ENCODE peak calls at places on chromosomes 7 and 10, in four cellular contexts. M is lung, U is esophagus muscularis mucosa, H is testis. L is an unnamed sample.

GRCh38 chr7:15168489-15168888 is 265.9 kb upstream of the DGKB start:
- DNase-seq in M (no peak), U (no peak), H (no peak), L (no peak)

GRCh38 chr7:135362871-135363270 is 129.2 kb downstream of the STRA8 start:
- DNase-seq in M (no peak), U (no peak), H (no peak), L (no peak)

GRCh38 chr10:89535185-89536012 is at the start of gene SLC16A12:
- DNase-seq in M (no peak), U (no peak), H (peak; percentile 36), L (no peak)

GRCh38 chr7:69722836-69723235 is 124.6 kb downstream of the AUTS2 start:
- DNase-seq in M (no peak), U (no peak), H (no peak), L (no peak)

GRCh38 chr7:130273081-130273699 is 6.5 kb downstream of the CPA2 start:
- DNase-seq in M (no peak), U (peak; percentile 70), H (peak; percentile 29), L (no peak)

GRCh38 chr10:22010973-22011408 is 7.5 kb upstream of the DNAJC1 start:
- DNase-seq in M (no peak), U (no peak), H (no peak), L (no peak)

GRCh38 chr7:140551334-140552239 is 72.3 kb upstream of the MKRN1 start:
- DNase-seq in M (no peak), U (peak; percentile 90), H (no peak), L (no peak)

GRCh38 chr7:149286811-149287400 is 24.9 kb downstream of the ZNF783 start:
- DNase-seq in M (no peak), U (no peak), H (no peak), L (no peak)

GRCh38 chr10:100791254-100792058 is 46.1 kb downstream of the PAX2 start:
- DNase-seq in M (no peak), U (no peak), H (peak; percentile 34), L (no peak)

GRCh38 chr10:116817780-116818343 is 31.4 kb upstream of the ENO4 start:
- DNase-seq in M (no peak), U (no peak), H (no peak), L (no peak)

GRCh38 chr7:38321515-38321944 is 48.1 kb upstream of the TARP start:
- DNase-seq in M (no peak), U (no peak), H (no peak), L (no peak)

GRCh38 chr7:78601728-78602127 is 803.2 kb downstream of the PHTF2 start:
- DNase-seq in M (no peak), U (no peak), H (no peak), L (no peak)

GRCh38 chr7:47951374-47951773 is 3.1 kb upstream of the PKD1L1 start:
- DNase-seq in M (no peak), U (no peak), H (no peak), L (no peak)

GRCh38 chr10:117662790-117663540 is 120.4 kb downstream of the EMX2 start:
- DNase-seq in M (no peak), U (peak; percentile 87), H (no peak), L (no peak)

GRCh38 chr10:112278871-112279270 is 4.3 kb upstream of the TECTB start:
- DNase-seq in M (no peak), U (no peak), H (no peak), L (no peak)

GRCh38 chr7:105532709-105533460 is 884 bp downstream of the RINT1 start:
- DNase-seq in M (no peak), U (no peak), H (no peak), L (no peak)

GRCh38 chr7:28957064-28957821 is 887 bp downstream of the TRIL start:
- DNase-seq in M (peak; percentile 34), U (peak; percentile 91), H (peak; percentile 34), L (peak; percentile 64)

GRCh38 chr10:76086571-76087260 is 655.3 kb downstream of the LRMDA start:
- DNase-seq in M (peak; percentile 38), U (no peak), H (peak; percentile 56), L (no peak)

GRCh38 chr7:2040893-2041270 is 191.9 kb downstream of the MAD1L1 start:
- DNase-seq in M (no peak), U (no peak), H (no peak), L (peak; percentile 31)

GRCh38 chr7:155001756-155002410 is 1.0 kb downstream of the PAXIP1 start:
- DNase-seq in M (no peak), U (no peak), H (no peak), L (no peak)

GRCh38 chr7:26376208-26376917 is 84.7 kb downstream of the SNX10 start:
- DNase-seq in M (peak; percentile 30), U (no peak), H (peak; percentile 79), L (no peak)

GRCh38 chr10:96374985-96375830 is 16.4 kb upstream of the OPALIN start:
- DNase-seq in M (peak; percentile 89), U (peak; percentile 94), H (peak; percentile 91), L (no peak)

GRCh38 chr10:72858103-72858502 is 35.4 kb upstream of the OIT3 start:
- DNase-seq in M (no peak), U (no peak), H (no peak), L (no peak)

GRCh38 chr10:15744217-15744865 is 24.6 kb upstream of the ITGA8 start:
- DNase-seq in M (peak; percentile 34), U (no peak), H (peak; percentile 72), L (no peak)

GRCh38 chr10:127889605-127890195 is 3.0 kb downstream of the CLRN3 start:
- DNase-seq in M (peak; percentile 26), U (peak; percentile 29), H (no peak), L (no peak)

GRCh38 chr7:76267835-76268183 is 34.7 kb upstream of the HSPB1 start:
- DNase-seq in M (no peak), U (no peak), H (no peak), L (no peak)

GRCh38 chr7:76269895-76270294 is 32.6 kb upstream of the HSPB1 start:
- DNase-seq in M (no peak), U (no peak), H (no peak), L (no peak)

GRCh38 chr7:76265299-76265698 is 37.2 kb upstream of the HSPB1 start:
- DNase-seq in M (no peak), U (no peak), H (no peak), L (no peak)

GRCh38 chr7:76268376-76268775 is 34.1 kb upstream of the HSPB1 start:
- DNase-seq in M (no peak), U (no peak), H (no peak), L (no peak)

DNA sequence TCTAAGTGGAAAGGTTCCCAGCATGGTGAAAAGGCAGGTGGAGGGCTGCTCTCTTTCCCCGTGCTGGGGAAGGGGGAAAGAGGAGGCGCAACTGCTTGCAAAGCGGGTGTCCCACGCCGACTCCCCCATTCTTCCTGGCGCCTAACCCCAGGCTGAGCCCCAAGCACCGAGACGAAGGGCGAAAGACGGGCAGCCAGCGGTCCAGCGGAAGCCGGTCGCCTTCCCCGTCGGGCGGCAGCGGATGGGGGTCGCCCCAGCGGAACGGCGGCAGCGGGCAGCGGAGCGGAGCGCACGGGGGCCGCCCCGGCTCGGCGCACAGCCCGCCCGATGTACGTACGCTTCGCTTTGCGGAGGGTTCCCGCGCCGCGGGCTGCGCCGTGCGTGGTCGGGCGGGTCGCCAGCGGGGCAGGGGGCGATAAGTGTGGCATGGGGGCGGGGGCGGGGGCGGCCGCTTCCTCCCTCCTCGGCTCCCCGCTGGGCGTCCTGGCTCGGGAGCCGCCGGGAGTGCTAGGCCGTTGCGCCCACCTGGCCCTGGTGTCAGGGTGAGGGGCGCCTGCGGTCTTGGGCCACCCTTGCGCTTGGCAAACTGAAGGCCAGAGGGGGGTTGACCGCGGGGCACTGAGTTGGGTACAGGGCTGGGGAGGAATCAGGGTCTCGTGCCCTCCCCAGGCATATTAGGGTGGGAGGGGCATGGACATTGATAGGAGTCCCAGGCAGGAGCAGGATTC is 35.2 kb upstream of the HSPB1 start:
- DNase-seq in M (no peak), U (no peak), H (no peak), L (no peak)
- H3K4me3 ChIP-seq in M (no peak overlapping the region), U (peak overlapping the region; percentile 53), H (peak overlapping the region; percentile 36), L (peak overlapping the region; percentile 22)

GRCh38 chr10:79273603-79274002 is 73.7 kb upstream of the PPIF start:
- DNase-seq in M (no peak), U (no peak), H (no peak), L (no peak)

GRCh38 chr10:79270471-79271246 is 76.6 kb upstream of the PPIF start:
- DNase-seq in M (no peak), U (no peak), H (no peak), L (no peak)

GRCh38 chr10:79269969-79270368 is 77.3 kb upstream of the PPIF start:
- DNase-seq in M (no peak), U (no peak), H (no peak), L (no peak)

GRCh38 chr10:79274279-79275104 is 72.8 kb upstream of the PPIF start:
- DNase-seq in M (peak; percentile 69), U (peak; percentile 96), H (peak; percentile 76), L (no peak)

GRCh38 chr10:79272353-79272752 is 74.9 kb upstream of the PPIF start:
- DNase-seq in M (no peak), U (no peak), H (no peak), L (no peak)
- H3K4me1 ChIP-seq in M (peaks cover 20% of the 10 kb centered on the region), U (peaks cover 91% of the 10 kb centered on the region), H (peaks cover 24% of the 10 kb centered on the region), L (peaks cover 15% of the 10 kb centered on the region)

GRCh38 chr7:108454674-108455523 is 1.3 kb downstream of the NRCAM start:
- DNase-seq in M (no peak), U (no peak), H (peak; percentile 14), L (no peak)

GRCh38 chr7:108453320-108453719 is 2.9 kb downstream of the NRCAM start:
- DNase-seq in M (no peak), U (no peak), H (no peak), L (no peak)

GRCh38 chr7:108455524-108455832 is 758 bp downstream of the NRCAM start:
- DNase-seq in M (no peak), U (no peak), H (peak; percentile 17), L (no peak)

GRCh38 chr7:108452707-108453106 is 3.5 kb downstream of the NRCAM start:
- DNase-seq in M (no peak), U (no peak), H (no peak), L (no peak)

GRCh38 chr7:108454317-108454673 is 1.9 kb downstream of the NRCAM start:
- DNase-seq in M (no peak), U (no peak), H (no peak), L (no peak)
- H3K4me3 ChIP-seq in M (no peak overlapping the region), U (peak overlapping the region; percentile 63), H (no peak overlapping the region), L (peak overlapping the region; percentile 43)

DNA sequence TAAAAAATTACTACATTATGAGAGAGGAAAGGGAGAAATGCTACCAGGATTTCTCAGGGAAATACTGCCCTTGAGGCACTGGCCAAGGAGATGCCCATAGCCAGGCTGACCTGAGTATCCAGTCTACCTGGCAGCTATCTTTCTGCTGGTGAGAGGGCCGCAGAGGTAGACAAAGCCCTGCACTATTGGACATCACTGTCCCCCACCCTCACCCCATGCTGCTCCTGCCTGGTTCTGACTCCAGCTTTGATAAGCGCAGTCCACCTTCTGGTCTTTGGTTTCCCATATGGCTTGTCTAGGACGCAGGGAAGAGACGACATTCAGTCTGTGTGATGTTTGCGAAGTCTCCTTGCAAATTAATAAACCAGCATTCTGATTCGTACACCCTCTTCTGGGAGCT is 3.7 kb downstream of the ITPRIP start:
- DNase-seq in M (no peak), U (no peak), H (peak; percentile 6), L (no peak)
- H3K4me1 ChIP-seq in M (peaks cover 49% of the 10 kb centered on the region), U (peaks cover 83% of the 10 kb centered on the region), H (peaks cover 56% of the 10 kb centered on the region), L (peaks cover 48% of the 10 kb centered on the region)